ENCODE peak calls at places on chromosome 1, in ten cellular contexts. I, R, G, F, A, Q, M, S, D and W are unnamed samples.

GRCh38 chr1:59986736-59987310 is 60.2 kb upstream of the CYP2J2 start:
- DNase-seq in I (no peak), R (no peak), G (no peak), F (no peak), A (no peak), Q (peak), M (no peak), S (no peak), D (no peak), W (no peak)

GRCh38 chr1:222306011-222306410 is 241.9 kb downstream of the HHIPL2 start:
- DNase-seq in I (no peak), R (no peak), G (no peak), F (no peak), A (no peak), Q (no peak), M (no peak), S (no peak), D (no peak), W (no peak)

GRCh38 chr1:230037261-230037660 is 29.8 kb upstream of the GALNT2 start:
- DNase-seq in I (no peak), R (no peak), G (no peak), F (no peak), A (no peak), Q (no peak), M (no peak), S (no peak), D (no peak), W (no peak)

GRCh38 chr1:186008920-186009737 is 274.9 kb downstream of the HMCN1 start:
- DNase-seq in I (no peak), R (no peak), G (no peak), F (peak), A (no peak), Q (no peak), M (no peak), S (no peak), D (no peak), W (no peak)

GRCh38 chr1:18941221-18942141 is 15.0 kb downstream of the IFFO2 start:
- DNase-seq in I (no peak), R (no peak), G (no peak), F (peak), A (no peak), Q (peak), M (no peak), S (peak), D (peak), W (no peak)

GRCh38 chr1:24961334-24961733 is 31.3 kb upstream of the RUNX3 start:
- DNase-seq in I (no peak), R (no peak), G (no peak), F (no peak), A (no peak), Q (no peak), M (no peak), S (peak), D (no peak), W (no peak)

GRCh38 chr1:24417681-24418080 is 2.1 kb downstream of the NIPAL3 start:
- DNase-seq in I (no peak), R (no peak), G (no peak), F (no peak), A (no peak), Q (no peak), M (no peak), S (no peak), D (no peak), W (no peak)

GRCh38 chr1:184387871-184388670 is 1.2 kb downstream of the C1orf21 start:
- DNase-seq in I (no peak), R (peak), G (peak), F (peak), A (peak), Q (peak), M (peak), S (peak), D (peak), W (peak)

GRCh38 chr1:1543706-1544099 is 3.3 kb upstream of the TMEM240 start:
- DNase-seq in I (no peak), R (no peak), G (no peak), F (peak), A (no peak), Q (no peak), M (no peak), S (no peak), D (no peak), W (no peak)

GRCh38 chr1:200818248-200818647 is 54.5 kb upstream of the GPR25 start:
- DNase-seq in I (no peak), R (no peak), G (no peak), F (no peak), A (no peak), Q (no peak), M (no peak), S (no peak), D (no peak), W (no peak)

GRCh38 chr1:206883160-206883559 is 14.1 kb upstream of the IL24 start:
- DNase-seq in I (no peak), R (no peak), G (no peak), F (no peak), A (no peak), Q (no peak), M (no peak), S (no peak), D (no peak), W (no peak)

GRCh38 chr1:38730511-38731397 is 128.8 kb downstream of the RRAGC start:
- DNase-seq in I (no peak), R (no peak), G (no peak), F (no peak), A (no peak), Q (no peak), M (no peak), S (no peak), D (no peak), W (no peak)

GRCh38 chr1:178278135-178278534 is 184.2 kb downstream of the RASAL2 start:
- DNase-seq in I (no peak), R (no peak), G (no peak), F (no peak), A (no peak), Q (no peak), M (no peak), S (no peak), D (no peak), W (no peak)

GRCh38 chr1:180173952-180174351 is 19.3 kb downstream of the QSOX1 start:
- DNase-seq in I (no peak), R (no peak), G (peak), F (no peak), A (no peak), Q (peak), M (peak), S (peak), D (no peak), W (peak)

GRCh38 chr1:33211972-33212371 is 30.1 kb upstream of the TRIM62 start:
- DNase-seq in I (no peak), R (no peak), G (no peak), F (no peak), A (no peak), Q (no peak), M (no peak), S (no peak), D (no peak), W (no peak)

GRCh38 chr1:156664046-156664948 is 12.9 kb downstream of the NES start:
- DNase-seq in I (no peak), R (peak), G (no peak), F (peak), A (no peak), Q (no peak), M (no peak), S (no peak), D (peak), W (no peak)

GRCh38 chr1:53583021-53583902 is 124.1 kb downstream of the DMRTB1 start:
- DNase-seq in I (no peak), R (no peak), G (no peak), F (peak), A (no peak), Q (no peak), M (no peak), S (peak), D (no peak), W (no peak)

GRCh38 chr1:26717066-26717465 is 21.3 kb downstream of the ARID1A start:
- DNase-seq in I (no peak), R (no peak), G (no peak), F (no peak), A (no peak), Q (no peak), M (no peak), S (no peak), D (no peak), W (no peak)

GRCh38 chr1:35539073-35539823 is 18.0 kb downstream of the KIAA0319L start:
- DNase-seq in I (no peak), R (no peak), G (no peak), F (peak), A (no peak), Q (no peak), M (no peak), S (no peak), D (no peak), W (no peak)

GRCh38 chr1:180769889-180770288 is 138.1 kb downstream of the XPR1 start:
- DNase-seq in I (no peak), R (no peak), G (no peak), F (no peak), A (no peak), Q (no peak), M (no peak), S (no peak), D (no peak), W (no peak)

GRCh38 chr1:1226566-1227362 is 5.0 kb downstream of the SDF4 start:
- DNase-seq in I (no peak), R (no peak), G (no peak), F (no peak), A (no peak), Q (no peak), M (peak), S (no peak), D (no peak), W (no peak)

GRCh38 chr1:63475761-63476160 is 47.3 kb downstream of the ITGB3BP start:
- DNase-seq in I (no peak), R (no peak), G (no peak), F (peak), A (no peak), Q (no peak), M (no peak), S (no peak), D (peak), W (no peak)

GRCh38 chr1:16302709-16303627 is 49.3 kb downstream of the FBXO42 start:
- DNase-seq in I (no peak), R (no peak), G (no peak), F (no peak), A (no peak), Q (no peak), M (no peak), S (no peak), D (no peak), W (no peak)

GRCh38 chr1:64984737-64985136 is 18.4 kb upstream of the JAK1 start:
- DNase-seq in I (no peak), R (no peak), G (no peak), F (no peak), A (no peak), Q (no peak), M (no peak), S (no peak), D (no peak), W (no peak)

GRCh38 chr1:226682841-226683800 is 56.0 kb downstream of the ITPKB start:
- DNase-seq in I (no peak), R (no peak), G (no peak), F (no peak), A (peak), Q (no peak), M (no peak), S (no peak), D (no peak), W (no peak)

GRCh38 chr1:115732307-115732706 is 36.2 kb downstream of the CASQ2 start:
- DNase-seq in I (no peak), R (no peak), G (no peak), F (no peak), A (no peak), Q (no peak), M (no peak), S (no peak), D (no peak), W (no peak)

GRCh38 chr1:219731771-219732170 is 118.9 kb upstream of the ZC3H11B start:
- DNase-seq in I (no peak), R (no peak), G (no peak), F (no peak), A (no peak), Q (no peak), M (no peak), S (no peak), D (no peak), W (no peak)

GRCh38 chr1:60173729-60174128 is 100.2 kb upstream of the C1orf87 start:
- DNase-seq in I (no peak), R (no peak), G (no peak), F (no peak), A (no peak), Q (no peak), M (no peak), S (no peak), D (no peak), W (no peak)

GRCh38 chr1:160866001-160866704 is 3.5 kb upstream of the CD244 start:
- DNase-seq in I (no peak), R (no peak), G (no peak), F (no peak), A (no peak), Q (no peak), M (no peak), S (no peak), D (peak), W (no peak)

GRCh38 chr1:157948547-157949152 is 44.8 kb upstream of the KIRREL1 start:
- DNase-seq in I (no peak), R (no peak), G (no peak), F (peak), A (no peak), Q (no peak), M (peak), S (no peak), D (peak), W (no peak)

GRCh38 chr1:208308221-208308620 is 64.0 kb upstream of the PLXNA2 start:
- DNase-seq in I (no peak), R (no peak), G (no peak), F (no peak), A (no peak), Q (no peak), M (no peak), S (no peak), D (no peak), W (no peak)

GRCh38 chr1:62784509-62785365 is 805 bp downstream of the ATG4C start:
- DNase-seq in I (no peak), R (peak), G (no peak), F (no peak), A (no peak), Q (no peak), M (peak), S (no peak), D (no peak), W (no peak)

GRCh38 chr1:234188454-234188792 is 184.8 kb upstream of the COA6 start:
- DNase-seq in I (no peak), R (no peak), G (no peak), F (no peak), A (no peak), Q (no peak), M (no peak), S (no peak), D (peak), W (no peak)

GRCh38 chr1:77857557-77857956 is 30.9 kb upstream of the NEXN start:
- DNase-seq in I (no peak), R (peak), G (no peak), F (no peak), A (no peak), Q (no peak), M (no peak), S (no peak), D (no peak), W (no peak)

GRCh38 chr1:180568211-180568610 is 9.4 kb downstream of the OVAAL start:
- DNase-seq in I (no peak), R (no peak), G (no peak), F (no peak), A (no peak), Q (no peak), M (no peak), S (no peak), D (no peak), W (no peak)

GRCh38 chr1:40029608-40030007 is 10.9 kb upstream of the CAP1 start:
- DNase-seq in I (no peak), R (no peak), G (no peak), F (no peak), A (no peak), Q (no peak), M (no peak), S (no peak), D (no peak), W (no peak)

GRCh38 chr1:111399792-111400610 is 27.5 kb downstream of the OVGP1 start:
- DNase-seq in I (no peak), R (peak), G (no peak), F (peak), A (peak), Q (no peak), M (peak), S (no peak), D (peak), W (no peak)

GRCh38 chr1:22452401-22452963 is 831 bp downstream of the ZBTB40 start:
- DNase-seq in I (no peak), R (peak), G (no peak), F (peak), A (peak), Q (peak), M (peak), S (no peak), D (no peak), W (no peak)